ENCODE peak calls at places on chromosomes 3 and 15, in four cellular contexts. L is right cardiac atrium; F is CD4-positive, alpha-beta memory T cell; N is IMR-90. G is an unnamed sample.

GRCh38 chr3:22952860-22953259 is 250.3 kb upstream of the UBE2E2 start:
- DNase-seq in L (no peak), F (no peak), N (no peak), G (no peak)

GRCh38 chr3:22306454-22306853 is 555.4 kb upstream of the ZNF385D start:
- DNase-seq in N (no peak), L (no peak), F (no peak), G (no peak)

GRCh38 chr3:159126261-159127020 is 324.6 kb downstream of the MFSD1 start:
- DNase-seq in L (no peak), F (no peak), N (no peak), G (no peak)

GRCh38 chr3:188151438-188151837 is 2.5 kb upstream of the LPP start:
- DNase-seq in N (peak; percentile 77), L (no peak), F (no peak), G (no peak)

GRCh38 chr3:48899298-48899697 is 616 bp upstream of the SLC25A20 start:
- DNase-seq in N (no peak), L (no peak), F (peak; percentile 40), G (no peak)

GRCh38 chr3:48560648-48561018 is 2.9 kb downstream of the UCN2 start:
- DNase-seq in N (no peak), L (peak; percentile 72), F (no peak), G (peak; percentile 27)

GRCh38 chr3:104886220-104886995 is 480.3 kb upstream of the ALCAM start:
- DNase-seq in F (no peak), L (no peak), N (peak; percentile 73), G (no peak)

GRCh38 chr3:31610700-31611275 is 78.1 kb downstream of the STT3B start:
- DNase-seq in N (peak; percentile 66), L (no peak), F (no peak), G (no peak)

GRCh38 chr15:66761723-66762595 is 59.9 kb downstream of the SMAD6 start:
- DNase-seq in N (no peak), F (no peak), L (peak; percentile 53), G (no peak)

GRCh38 chr15:60720493-60721231 is 241.7 kb upstream of the ICE2 start:
- DNase-seq in N (no peak), F (peak; percentile 64), L (no peak), G (no peak)

GRCh38 chr3:42101048-42101447 is 9.9 kb downstream of the TRAK1 start:
- DNase-seq in N (peak; percentile 79), F (no peak), L (peak; percentile 84), G (peak; percentile 76)

GRCh38 chr15:25022233-25022632 is 67.4 kb downstream of the SNRPN start:
- DNase-seq in L (no peak), N (peak; percentile 64), F (no peak), G (no peak)

GRCh38 chr15:41788262-41788661 is 14.0 kb downstream of the MAPKBP1 start:
- DNase-seq in F (no peak), L (no peak), N (no peak), G (no peak)
- H3K27ac ChIP-seq in F (no peak overlapping the region), L (no peak overlapping the region), N (no peak overlapping the region), G (no peak overlapping the region)

GRCh38 chr15:70708839-70709238 is 54.5 kb downstream of the UACA start:
- DNase-seq in F (no peak), N (no peak), L (no peak), G (no peak)
- H3K4me1 ChIP-seq in F (no peaks in the 10 kb centered on the region), N (peaks cover 13% of the 10 kb centered on the region), L (peaks cover 7% of the 10 kb centered on the region), G (peaks cover 9% of the 10 kb centered on the region)

GRCh38 chr15:92907880-92908279 is 7.8 kb downstream of the CHD2 start:
- DNase-seq in N (peak; percentile 90), L (peak; percentile 61), F (no peak), G (no peak)
- H3K4me3 ChIP-seq in N (no peak overlapping the region), L (peak overlapping the region; percentile 39), F (no peak overlapping the region), G (peak overlapping the region; percentile 48)

DNA sequence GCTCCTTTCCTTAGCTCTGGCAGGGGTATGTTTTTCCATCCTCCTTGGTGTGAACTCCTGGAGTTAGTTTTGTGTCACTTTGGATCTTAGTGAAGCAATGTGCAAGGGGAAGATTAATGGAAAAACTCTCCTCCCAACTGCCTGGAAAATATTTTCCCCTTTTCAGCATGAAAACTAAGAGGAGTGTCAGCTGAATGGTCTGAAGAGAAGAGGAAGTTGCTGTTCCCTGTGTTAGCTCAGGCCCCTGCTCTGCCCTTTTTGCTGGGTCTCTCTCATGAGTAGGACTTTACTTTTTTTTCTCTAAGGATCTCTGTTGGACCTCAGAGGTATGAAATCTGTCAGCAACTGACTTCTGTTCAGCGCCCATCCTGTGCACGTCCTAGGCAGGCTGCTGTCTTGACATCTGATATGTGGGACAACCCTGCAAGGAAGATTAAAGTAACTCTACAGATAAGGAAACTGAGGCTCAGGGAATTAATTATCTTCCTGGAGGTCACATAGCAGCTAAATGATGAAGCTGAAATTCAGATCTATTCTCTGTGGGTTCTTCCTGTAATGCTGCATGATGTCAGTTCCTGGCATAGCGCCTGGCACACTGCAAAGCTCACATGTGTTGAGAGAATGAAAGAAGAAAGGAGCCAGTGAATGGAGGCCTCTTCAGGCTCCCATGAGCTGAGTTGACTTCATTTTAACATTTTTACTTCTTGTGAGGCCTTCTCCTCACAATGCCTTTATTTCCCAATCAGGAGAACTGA is 109.6 kb upstream of the GALNT15 start:
- DNase-seq in N (peak; percentile 97), F (no peak), L (peak; percentile 95), G (peak; percentile 72)
- H3K27ac ChIP-seq in N (peak overlapping the region; percentile 91), F (no peak overlapping the region), L (peak overlapping the region; percentile 77), G (no peak overlapping the region)

GRCh38 chr3:69761896-69762789 is 22.9 kb downstream of the MITF start:
- DNase-seq in L (no peak), N (peak; percentile 88), F (no peak), G (no peak)
- H3K4me1 ChIP-seq in L (peaks cover 8% of the 10 kb centered on the region), N (peaks cover 24% of the 10 kb centered on the region), F (no peaks in the 10 kb centered on the region), G (peaks cover 20% of the 10 kb centered on the region)

DNA sequence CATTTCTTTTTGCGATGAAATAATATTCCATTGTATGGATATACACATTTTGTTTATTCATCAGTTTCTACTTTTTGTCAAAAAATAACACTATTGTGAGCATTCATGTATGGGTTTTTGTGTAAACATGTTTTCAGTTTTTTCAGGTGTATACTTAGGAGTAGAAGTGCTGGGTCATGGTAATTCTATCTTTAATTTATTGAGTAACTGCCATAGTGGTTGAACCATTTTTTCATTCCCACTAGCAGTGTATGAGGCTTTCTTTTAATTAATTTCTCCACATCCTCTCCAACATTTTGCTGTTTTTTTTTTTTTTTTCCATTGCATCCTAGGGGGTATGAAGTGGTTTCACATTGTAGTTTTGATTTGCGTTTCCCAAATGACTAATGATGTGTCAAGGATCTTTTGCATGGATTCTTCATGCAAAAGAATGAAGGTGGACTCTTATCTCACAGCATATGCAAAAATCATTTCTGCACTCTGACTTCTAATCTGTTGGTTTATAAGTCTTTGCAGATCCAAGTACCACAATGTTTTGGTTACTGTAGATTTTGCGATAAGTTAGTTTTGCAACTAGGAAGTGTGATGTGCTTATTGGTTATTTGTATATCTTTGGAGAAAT is 12.6 kb downstream of the ATP2C1 start:
- DNase-seq in F (no peak), L (no peak), N (peak; percentile 48), G (no peak)
- H3K4me3 ChIP-seq in F (no peak overlapping the region), L (no peak overlapping the region), N (no peak overlapping the region), G (no peak overlapping the region)

DNA sequence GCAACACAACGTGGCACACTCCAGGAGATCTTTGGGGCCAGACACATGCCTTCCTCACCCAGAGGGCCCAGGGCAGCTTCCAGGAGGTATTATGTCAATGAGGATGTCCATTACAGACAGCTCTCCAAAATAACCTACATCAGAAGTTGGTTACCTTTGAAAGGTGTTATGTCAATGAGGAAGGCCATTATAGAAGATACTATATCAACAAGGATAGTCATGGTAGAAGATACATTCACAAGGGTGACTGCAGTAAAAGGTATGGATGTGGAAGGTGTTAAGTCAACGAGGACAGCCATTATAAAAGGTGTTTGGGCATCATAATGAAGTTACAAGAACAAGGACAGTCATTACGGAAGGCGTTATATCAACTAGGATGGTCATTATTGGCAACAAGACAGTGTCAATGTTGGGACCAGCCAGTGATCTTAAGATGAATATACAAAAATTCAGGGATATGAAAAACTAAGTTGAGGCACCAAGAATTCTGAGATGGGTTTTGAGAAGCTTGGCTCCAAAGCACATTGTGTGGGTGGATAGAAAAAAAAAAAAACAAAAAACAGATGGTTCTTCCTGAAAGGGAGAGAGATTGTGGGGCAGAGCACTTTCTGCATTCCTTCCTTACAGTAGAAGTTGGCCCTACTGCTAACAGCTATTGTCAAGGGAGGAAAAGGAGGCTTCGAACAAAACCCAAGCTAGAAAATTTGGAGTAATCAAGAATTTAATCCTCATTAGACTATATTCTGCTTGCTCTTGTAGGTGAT is 11.2 kb downstream of the CDCP1 start:
- DNase-seq in L (no peak), F (no peak), N (peak; percentile 67), G (no peak)
- H3K27ac ChIP-seq in L (no peak overlapping the region), F (no peak overlapping the region), N (peak overlapping the region; percentile 84), G (peak overlapping the region; percentile 70)

DNA sequence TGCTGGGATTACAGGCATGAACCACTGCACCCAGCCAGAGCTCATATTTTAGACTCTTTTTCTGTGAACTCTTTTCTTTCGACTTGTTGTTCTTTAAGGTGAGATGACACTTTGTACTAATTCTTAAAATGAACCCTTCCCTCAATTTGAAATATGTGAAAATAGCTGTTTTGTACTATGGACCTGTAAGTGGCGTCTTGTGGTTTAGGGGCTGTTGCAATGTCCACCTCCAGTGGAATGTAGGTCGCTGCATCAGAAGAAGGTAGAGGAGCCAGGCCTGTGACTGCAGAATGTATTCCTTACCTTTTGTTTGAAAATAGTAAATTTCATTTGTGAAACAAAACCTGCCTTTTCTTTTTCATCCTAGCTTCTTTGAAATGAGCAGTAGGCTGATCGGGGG is 38.9 kb downstream of the FNDC3B start:
- DNase-seq in N (no peak), L (no peak), F (no peak), G (no peak)
- H3K4me1 ChIP-seq in N (peaks cover 10% of the 10 kb centered on the region), L (peaks cover 16% of the 10 kb centered on the region), F (no peaks in the 10 kb centered on the region), G (peaks cover 22% of the 10 kb centered on the region)

G was measured in adrenal gland.